ENCODE peak calls at places on chromosomes 3 and 15, in four cellular contexts. U is iPS DF 19.7; H is activated CD4-positive, alpha-beta T cell treated with anti-CD3 and anti-CD28 coated beads, Interleukin-2, amount 50 U/mL, for 24 hours; L is non-pigmented ciliary epithelial cell. K is an unnamed sample.

GRCh38 chr15:66580643-66581042 is 14.8 kb upstream of the LCTL start:
- DNase-seq in U (no peak), H (no peak), L (no peak), K (no peak)

GRCh38 chr3:48002787-48003186 is 13.4 kb downstream of the MAP4 start:
- DNase-seq in U (no peak), H (no peak), L (no peak), K (no peak)

GRCh38 chr3:113166719-113167492 is 44.5 kb upstream of the BOC start:
- DNase-seq in H (no peak), U (no peak), L (peak), K (peak)

GRCh38 chr15:26641144-26641543 is 131.7 kb downstream of the GABRB3 start:
- DNase-seq in L (no peak), H (no peak), U (no peak), K (no peak)

GRCh38 chr3:53713626-53714025 is 132.6 kb downstream of the CHDH start:
- DNase-seq in H (no peak), L (no peak), U (no peak), K (no peak)

GRCh38 chr3:18258492-18258891 is 166.6 kb downstream of the SATB1 start:
- DNase-seq in L (no peak), U (no peak), H (no peak), K (no peak)

GRCh38 chr15:83843511-83843910 is 189.6 kb downstream of the ADAMTSL3 start:
- DNase-seq in L (no peak), U (no peak), H (no peak), K (no peak)

GRCh38 chr3:128327606-128328031 is 139.1 kb downstream of the DNAJB8 start:
- DNase-seq in U (no peak), L (no peak), H (no peak), K (peak)

GRCh38 chr3:55454611-55455010 is 32.5 kb downstream of the WNT5A start:
- DNase-seq in H (no peak), L (no peak), U (no peak), K (no peak)

GRCh38 chr3:106302451-106303221 is 433.8 kb upstream of the CBLB start:
- DNase-seq in L (no peak), U (no peak), H (no peak), K (no peak)

GRCh38 chr3:3636815-3637214 is 162.4 kb upstream of the LRRN1 start:
- DNase-seq in U (no peak), L (no peak), H (no peak), K (no peak)

GRCh38 chr15:74505837-74506514 is 35.0 kb upstream of the ARID3B start:
- DNase-seq in H (no peak), U (no peak), L (no peak), K (no peak)

GRCh38 chr3:97793415-97794019 is 28.3 kb upstream of the CRYBG3 start:
- DNase-seq in U (peak), H (no peak), L (peak), K (no peak)

GRCh38 chr3:148694116-148694515 is 3.6 kb upstream of the AGTR1 start:
- DNase-seq in L (no peak), H (no peak), U (no peak), K (no peak)

GRCh38 chr3:131303848-131304247 is 77.7 kb upstream of the NUDT16 start:
- DNase-seq in H (no peak), U (no peak), L (no peak), K (no peak)

GRCh38 chr15:71916834-71917233 is 106.5 kb downstream of the NR2E3 start:
- DNase-seq in U (no peak), H (no peak), L (no peak), K (no peak)

GRCh38 chr3:177929310-177929709 is 606.9 kb upstream of the KCNMB2 start:
- DNase-seq in L (no peak), H (no peak), U (no peak), K (no peak)

GRCh38 chr15:39502048-39502447 is 78.8 kb upstream of the THBS1 start:
- DNase-seq in U (no peak), L (no peak), H (no peak), K (no peak)

GRCh38 chr3:117277816-117278215 is 568.2 kb downstream of the TUSC7 start:
- DNase-seq in H (no peak), U (no peak), L (no peak), K (no peak)

GRCh38 chr3:139343895-139344856 is at the start of gene MRPS22:
- DNase-seq in L (peak), H (peak), U (peak), K (no peak)

GRCh38 chr15:39365873-39366272 is 215.0 kb upstream of the THBS1 start:
- DNase-seq in H (no peak), L (no peak), U (no peak), K (no peak)

GRCh38 chr3:16452265-16452664 is 61.2 kb downstream of the RFTN1 start:
- DNase-seq in L (no peak), H (no peak), U (no peak), K (no peak)

GRCh38 chr3:45273681-45274515 is 47.8 kb upstream of the TMEM158 start:
- DNase-seq in H (no peak), L (no peak), U (no peak), K (no peak)

GRCh38 chr3:132898131-132898530 is 140.1 kb upstream of the TMEM108 start:
- DNase-seq in H (no peak), L (no peak), U (no peak), K (no peak)

GRCh38 chr3:175002732-175003143 is 143.6 kb downstream of the NAALADL2 start:
- DNase-seq in U (no peak), H (no peak), L (peak), K (no peak)

GRCh38 chr3:187773963-187774789 is 28.9 kb upstream of the BCL6 start:
- DNase-seq in U (no peak), H (no peak), L (no peak), K (no peak)

GRCh38 chr3:189621948-189622603 is 9.1 kb upstream of the TP63 start:
- DNase-seq in U (no peak), L (no peak), H (no peak), K (no peak)

GRCh38 chr15:74209997-74210573 is 7.5 kb upstream of the STRA6 start:
- DNase-seq in H (no peak), L (no peak), U (no peak), K (no peak)

GRCh38 chr3:10286596-10287295 is 6.0 kb downstream of the GHRL start:
- DNase-seq in L (peak), U (peak), H (no peak), K (no peak)

GRCh38 chr3:72629191-72629611 is 219.0 kb downstream of the SHQ1 start:
- DNase-seq in U (no peak), L (no peak), H (no peak), K (no peak)

GRCh38 chr3:14300721-14301377 is 101.6 kb upstream of the SLC6A6 start:
- DNase-seq in H (no peak), L (no peak), U (no peak), K (no peak)

GRCh38 chr3:188633206-188633605 is 479.2 kb downstream of the LPP start:
- DNase-seq in H (no peak), U (no peak), L (no peak), K (no peak)

GRCh38 chr3:174218011-174218410 is 641.1 kb upstream of the NAALADL2 start:
- DNase-seq in L (no peak), U (no peak), H (no peak), K (no peak)

GRCh38 chr15:67819636-67820035 is 5.7 kb upstream of the SKOR1 start:
- DNase-seq in U (no peak), H (no peak), L (no peak), K (no peak)

GRCh38 chr3:129695203-129695602 is 88.7 kb upstream of the PLXND1 start:
- DNase-seq in U (no peak), H (no peak), L (no peak), K (no peak)

K was measured in mesothelial cell of epicardium.